ENCODE peak calls at places on chromosomes 5 and 9, in nine cellular contexts. N is activated T-cell treated with anti-CD3 and anti-CD28 coated beads, Interleukin-2, amount 50 U/mL, for 72 hours; O is KG1; W is MV-4-11; B is T-helper 1 cell; L is neural crest cell; F is stimulated activated CD4-positive, alpha-beta T cell treated with anti-CD3 and anti-CD28 coated beads, Interleukin-2, amount 100 ng/mL, for 24 hours; P is activated naive CD8-positive, alpha-beta T cell treated with anti-CD3 and anti-CD28 coated beads, Interleukin-2, amount 50 U/mL, for 24 hours; Y is HT-29. A is an unnamed sample.

GRCh38 chr9:114722363-114722695 is 40.3 kb upstream of the TEX48 start:
- DNase-seq in F (no peak), W (no peak), L (no peak), O (no peak), P (no peak), Y (no peak), B (no peak), N (no peak), A (no peak)

GRCh38 chr5:180495991-180496741 is 2.0 kb downstream of the CNOT6 start:
- DNase-seq in P (no peak), Y (no peak), N (no peak), W (no peak), O (no peak), F (no peak), L (no peak), B (no peak), A (no peak)

GRCh38 chr9:108083160-108083559 is 593.6 kb upstream of the KLF4 start:
- DNase-seq in B (no peak), O (no peak), Y (no peak), N (no peak), W (no peak), L (no peak), F (no peak), P (no peak), A (no peak)

GRCh38 chr5:85049020-85049419 is 664.3 kb upstream of the EDIL3 start:
- DNase-seq in O (peak; percentile 11), B (no peak), L (no peak), P (no peak), W (no peak), F (no peak), Y (peak; percentile 25), N (no peak), A (no peak)

GRCh38 chr5:178314066-178314660 is 81.6 kb upstream of the PHYKPL start:
- DNase-seq in N (no peak), P (no peak), O (no peak), F (no peak), B (no peak), Y (no peak), L (no peak), W (no peak), A (no peak)

GRCh38 chr5:126801174-126801991 is 24.4 kb downstream of the LMNB1 start:
- DNase-seq in F (no peak), W (no peak), O (no peak), L (no peak), N (no peak), P (no peak), B (no peak), Y (no peak), A (no peak)

GRCh38 chr5:178564842-178565550 is 25.2 kb downstream of the COL23A1 start:
- DNase-seq in B (no peak), L (no peak), O (no peak), F (no peak), Y (no peak), N (no peak), W (no peak), P (no peak), A (no peak)

GRCh38 chr5:68456756-68457217 is 241.2 kb downstream of the PIK3R1 start:
- DNase-seq in Y (peak; percentile 88), B (no peak), O (no peak), N (no peak), W (no peak), P (no peak), F (no peak), L (no peak), A (no peak)

GRCh38 chr9:108002296-108003056 is 512.9 kb upstream of the KLF4 start:
- DNase-seq in O (no peak), Y (no peak), P (no peak), L (no peak), N (no peak), B (no peak), F (no peak), W (peak; percentile 75), A (no peak)

GRCh38 chr5:160231789-160232342 is 2.6 kb downstream of the FABP6 start:
- DNase-seq in Y (no peak), F (no peak), L (no peak), O (no peak), N (no peak), P (no peak), B (no peak), W (no peak), A (no peak)

GRCh38 chr9:37338218-37338617 is 84.3 kb upstream of the GRHPR start:
- DNase-seq in L (no peak), O (no peak), P (no peak), Y (no peak), B (no peak), W (peak; percentile 4), F (no peak), N (no peak), A (no peak)

GRCh38 chr9:23343226-23343625 is 482.8 kb downstream of the ELAVL2 start:
- DNase-seq in Y (no peak), N (no peak), L (no peak), P (no peak), O (no peak), B (no peak), F (no peak), W (no peak), A (no peak)

GRCh38 chr9:118059520-118060278 is 355.5 kb downstream of the TLR4 start:
- DNase-seq in N (no peak), L (peak; percentile 44), B (no peak), W (peak; percentile 8), P (peak; percentile 5), O (peak; percentile 14), Y (peak; percentile 51), F (peak; percentile 16), A (peak; percentile 47)

GRCh38 chr5:17928571-17928970 is 294.3 kb downstream of the TAF11L14 start:
- DNase-seq in L (no peak), B (no peak), O (no peak), F (no peak), Y (no peak), N (no peak), W (peak; percentile 77), P (no peak), A (no peak)

GRCh38 chr9:124784503-124784902 is 7.6 kb downstream of the OLFML2A start:
- DNase-seq in P (no peak), N (no peak), F (no peak), Y (no peak), W (peak; percentile 95), O (no peak), L (no peak), B (no peak), A (no peak)

GRCh38 chr9:80698725-80699124 is 990.6 kb downstream of the TLE1 start:
- DNase-seq in W (no peak), B (no peak), Y (no peak), P (no peak), N (no peak), O (no peak), L (no peak), F (no peak), A (no peak)

GRCh38 chr5:42715791-42716190 is 40.8 kb upstream of the CCDC152 start:
- DNase-seq in Y (no peak), B (no peak), L (no peak), P (no peak), N (no peak), W (peak; percentile 92), O (no peak), F (no peak), A (no peak)

GRCh38 chr5:171931163-171931562 is 75.3 kb downstream of the FBXW11 start:
- DNase-seq in W (no peak), P (no peak), Y (no peak), N (no peak), B (no peak), F (no peak), L (no peak), O (no peak), A (no peak)

GRCh38 chr5:61055434-61056006 is 106.7 kb downstream of the SMIM15 start:
- DNase-seq in L (no peak), O (no peak), B (no peak), Y (peak; percentile 61), N (no peak), W (peak; percentile 46), F (no peak), P (no peak), A (no peak)

GRCh38 chr9:93708987-93709302 is 132.6 kb downstream of the PHF2 start:
- DNase-seq in P (no peak), B (no peak), N (no peak), W (no peak), F (no peak), L (no peak), O (no peak), Y (no peak), A (no peak)

GRCh38 chr5:150846651-150847333 is 471 bp downstream of the IRGM start:
- DNase-seq in B (no peak), W (peak; percentile 93), N (peak; percentile 68), F (peak; percentile 60), P (peak; percentile 59), O (peak; percentile 15), Y (peak; percentile 82), L (peak; percentile 36), A (peak; percentile 34)

GRCh38 chr5:45694255-45694834 is 1.8 kb downstream of the HCN1 start:
- DNase-seq in B (no peak), P (no peak), W (no peak), N (no peak), L (peak; percentile 14), F (no peak), Y (peak; percentile 25), O (no peak), A (no peak)

GRCh38 chr5:75617746-75618352 is 6.6 kb downstream of the ANKDD1B start:
- DNase-seq in O (no peak), B (no peak), W (no peak), L (no peak), Y (no peak), N (no peak), F (no peak), P (no peak), A (no peak)

GRCh38 chr5:100464418-100464817 is 70.8 kb upstream of the FAM174A start:
- DNase-seq in P (no peak), B (no peak), F (no peak), O (no peak), N (no peak), W (peak; percentile 8), Y (no peak), L (no peak), A (no peak)

GRCh38 chr9:136156216-136157120 is 37.8 kb upstream of the TMEM250 start:
- DNase-seq in F (no peak), W (no peak), L (no peak), N (no peak), Y (no peak), O (no peak), B (no peak), P (no peak), A (peak; percentile 8)

GRCh38 chr5:157710887-157711286 is 20.3 kb upstream of the THG1L start:
- DNase-seq in F (no peak), N (no peak), Y (no peak), B (no peak), O (no peak), L (no peak), W (peak; percentile 4), P (no peak), A (no peak)